ENCODE peak calls at places on chromosomes 11 and 22, in five cellular contexts. E is esophagus muscularis mucosa, Q is Peyer's patch, C is adrenal gland, V is HepG2. J is an unnamed sample.

GRCh38 chr11:48105096-48105990 is 111.3 kb upstream of the OR4B1 start:
- DNase-seq in E (peak; percentile 70), C (no peak), V (no peak), Q (no peak), J (peak; percentile 71)

GRCh38 chr11:2584812-2585565 is 114.8 kb downstream of the KCNQ1OT1 start:
- DNase-seq in E (peak; percentile 66), V (no peak), C (peak; percentile 10), Q (peak; percentile 10), J (peak; percentile 77)

GRCh38 chr11:112364962-112365481 is 104.4 kb upstream of the PLET1 start:
- DNase-seq in E (no peak), V (peak; percentile 46), C (no peak), Q (no peak), J (peak; percentile 55)

GRCh38 chr11:121595717-121596156 is 143.0 kb upstream of the SORL1-AS1 start:
- DNase-seq in C (no peak), E (no peak), V (no peak), Q (no peak), J (no peak)

GRCh38 chr11:106286881-106287504 is 209.5 kb downstream of the AASDHPPT start:
- DNase-seq in C (no peak), V (no peak), E (no peak), Q (no peak), J (no peak)

GRCh38 chr11:20397281-20397680 is 9.8 kb downstream of the PRMT3 start:
- DNase-seq in Q (no peak), E (no peak), C (no peak), V (peak; percentile 35), J (no peak)

GRCh38 chr11:88280673-88281316 is 56.7 kb downstream of the CTSC start:
- DNase-seq in Q (no peak), V (no peak), C (no peak), E (no peak), J (no peak)

GRCh38 chr11:8068605-8069221 is 12.3 kb upstream of the TUB start:
- DNase-seq in Q (peak; percentile 20), V (peak; percentile 47), E (no peak), C (peak; percentile 90), J (peak; percentile 85)

GRCh38 chr22:44689173-44689572 is 12.8 kb upstream of the PRR5 start:
- DNase-seq in C (no peak), Q (no peak), V (no peak), E (no peak), J (no peak)

GRCh38 chr11:21806508-21806907 is 386.4 kb upstream of the ANO5 start:
- DNase-seq in C (no peak), V (no peak), Q (no peak), E (no peak), J (no peak)

GRCh38 chr11:128783513-128783912 is 83.6 kb downstream of the KCNJ1 start:
- DNase-seq in Q (no peak), C (no peak), E (no peak), V (no peak), J (no peak)

GRCh38 chr11:120137611-120138521 is at the start of gene TRIM29:
- DNase-seq in E (peak; percentile 81), C (no peak), Q (peak; percentile 8), V (no peak), J (peak; percentile 97)

GRCh38 chr11:34277166-34277565 is 80.6 kb downstream of the ABTB2 start:
- DNase-seq in V (no peak), C (no peak), Q (no peak), E (no peak), J (no peak)

GRCh38 chr11:125167954-125168821 is 3.6 kb downstream of the PKNOX2 start:
- DNase-seq in V (no peak), E (no peak), Q (no peak), C (no peak), J (no peak)

GRCh38 chr11:86397351-86397750 is 22.7 kb downstream of the CCDC81 start:
- DNase-seq in V (no peak), C (no peak), Q (no peak), E (no peak), J (no peak)

GRCh38 chr22:43365715-43366440 is 22.7 kb upstream of the SCUBE1 start:
- DNase-seq in Q (no peak), E (no peak), C (no peak), V (no peak), J (no peak)

GRCh38 chr11:45745065-45745811 is 59.7 kb upstream of the SLC35C1 start:
- DNase-seq in E (no peak), Q (no peak), C (no peak), V (no peak), J (no peak)

GRCh38 chr22:46023558-46023981 is 46.6 kb upstream of the WNT7B start:
- DNase-seq in C (peak; percentile 9), V (no peak), E (no peak), Q (no peak), J (no peak)

GRCh38 chr11:66987158-66987620 is 12.1 kb downstream of the C11orf86 start:
- DNase-seq in E (no peak), C (no peak), V (no peak), Q (no peak), J (no peak)

GRCh38 chr22:44698531-44699421 is 3.2 kb upstream of the PRR5 start:
- DNase-seq in C (no peak), V (no peak), E (no peak), Q (no peak), J (no peak)

GRCh38 chr11:88813233-88813915 is 252.4 kb downstream of the GRM5 start:
- DNase-seq in Q (no peak), V (no peak), E (no peak), C (no peak), J (no peak)

GRCh38 chr11:12421386-12421785 is 44.0 kb downstream of the PARVA start:
- DNase-seq in V (no peak), Q (no peak), E (peak; percentile 24), C (no peak), J (no peak)

GRCh38 chr11:8262552-8263108 is 1.0 kb downstream of the LMO1 start:
- DNase-seq in Q (no peak), C (peak; percentile 53), E (no peak), V (no peak), J (no peak)

GRCh38 chr11:121586727-121587126 is 134.0 kb upstream of the SORL1-AS1 start:
- DNase-seq in Q (no peak), C (no peak), V (no peak), E (no peak), J (no peak)

GRCh38 chr22:39313258-39314001 is 6.0 kb downstream of the RPL3 start:
- DNase-seq in V (no peak), C (peak; percentile 60), Q (no peak), E (no peak), J (no peak)

GRCh38 chr11:16001899-16002426 is 354.4 kb downstream of the SOX6 start:
- DNase-seq in Q (no peak), V (peak; percentile 92), C (no peak), E (no peak), J (no peak)

GRCh38 chr22:32050678-32051515 is 7.8 kb downstream of the SLC5A1 start:
- DNase-seq in Q (no peak), C (peak; percentile 79), V (peak; percentile 20), E (no peak), J (no peak)

GRCh38 chr11:36229091-36229490 is 60.1 kb downstream of the COMMD9 start:
- DNase-seq in C (no peak), V (no peak), E (no peak), Q (no peak), J (no peak)

GRCh38 chr22:42934338-42934737 is 77.3 kb upstream of the ARFGAP3 start:
- DNase-seq in C (no peak), V (no peak), E (no peak), Q (no peak), J (no peak)

GRCh38 chr11:129974672-129975071 is 28.0 kb downstream of the PRDM10 start:
- DNase-seq in V (no peak), E (no peak), Q (no peak), C (no peak), J (no peak)

GRCh38 chr11:97548280-97548679 is 1158.5 kb downstream of the JRKL start:
- DNase-seq in V (no peak), C (no peak), Q (no peak), E (no peak), J (no peak)

GRCh38 chr11:118002010-118002540 is 15.9 kb downstream of the IL10RA start:
- DNase-seq in V (no peak), C (no peak), Q (no peak), E (no peak), J (peak; percentile 84)

GRCh38 chr11:118001494-118001971 is 15.3 kb downstream of the IL10RA start:
- DNase-seq in E (no peak), Q (no peak), C (no peak), V (no peak), J (no peak)

GRCh38 chr11:118003021-118003423 is 16.8 kb downstream of the IL10RA start:
- DNase-seq in V (no peak), E (no peak), C (no peak), Q (no peak), J (no peak)

GRCh38 chr11:118003456-118003855 is 17.3 kb downstream of the IL10RA start:
- DNase-seq in V (no peak), C (no peak), Q (no peak), E (no peak), J (no peak)

GRCh38 chr11:118002541-118003019 is 16.4 kb downstream of the IL10RA start:
- DNase-seq in E (no peak), Q (no peak), V (no peak), C (no peak), J (no peak)
- TF ChIP-seq POLR2A in E (no peak), Q (no peak), V (no peak), C (no peak), J (no peak)

DNA sequence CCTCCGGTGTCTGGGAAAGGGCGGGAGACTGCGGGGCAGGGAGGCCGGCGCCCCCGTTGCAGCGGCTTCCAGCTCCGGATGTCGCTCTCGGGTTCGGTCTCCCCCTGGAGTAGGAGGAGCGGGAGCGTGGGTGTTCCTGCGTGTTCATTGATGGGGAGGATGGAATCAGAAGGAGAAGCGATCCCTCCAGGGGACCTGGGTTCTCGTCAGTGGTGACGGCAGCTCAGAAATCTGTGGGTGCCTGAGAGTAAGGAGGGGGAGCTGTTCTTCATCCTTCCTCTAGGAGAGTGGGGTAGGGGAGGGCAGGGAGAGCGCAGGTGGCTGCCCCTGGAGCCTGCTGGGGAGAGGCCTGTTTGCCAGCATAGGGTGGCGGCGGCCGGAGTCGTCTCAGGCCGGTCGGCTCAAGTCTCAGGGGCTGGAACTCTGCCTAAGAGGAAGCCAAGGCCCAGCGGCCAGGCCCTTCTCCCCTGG is 1.1 kb downstream of the UBASH3B start:
- DNase-seq in E (peak; percentile 92), Q (peak; percentile 32), V (no peak), C (peak; percentile 31), J (no peak)
- TF ChIP-seq POLR2A in E (no peak), Q (no peak), V (no peak), C (no peak), J (no peak)

GRCh38 chr22:49948958-49949913 is 11.3 kb upstream of the PIM3 start:
- DNase-seq in Q (no peak), E (no peak), C (no peak), V (peak; percentile 84), J (no peak)
- TF ChIP-seq POLR2A in Q (peak; percentile 98), E (no peak), C (no peak), V (no peak), J (no peak)

GRCh38 chr11:10374386-10374785 is 69.5 kb downstream of the ADM start:
- DNase-seq in C (no peak), Q (no peak), E (peak; percentile 68), V (no peak), J (no peak)

GRCh38 chr11:10377182-10377581 is 72.3 kb downstream of the ADM start:
- DNase-seq in V (no peak), Q (no peak), C (no peak), E (no peak), J (no peak)

GRCh38 chr11:10373929-10374328 is 69.1 kb downstream of the ADM start:
- DNase-seq in E (peak; percentile 66), V (no peak), C (no peak), Q (no peak), J (peak; percentile 8)

GRCh38 chr11:10376061-10376460 is 71.2 kb downstream of the ADM start:
- DNase-seq in E (peak; percentile 50), Q (no peak), C (peak; percentile 79), V (no peak), J (no peak)

GRCh38 chr11:10375280-10376048 is 70.6 kb downstream of the ADM start:
- DNase-seq in E (peak; percentile 55), V (no peak), Q (no peak), C (no peak), J (peak; percentile 71)
- TF ChIP-seq POLR2A in E (no peak), V (no peak), Q (no peak), C (no peak), J (no peak)

J was measured in vagina.